ENCODE peak calls at places on chromosomes 16 and 17, in four cellular contexts. One of them, this sample, is unnamed.

GRCh38 chr17:1232331-1232730 is 37.9 kb upstream of the BHLHA9 start:
- DNase-seq in activated T-helper 9 cell treated with anti-CD3 and anti-CD28 coated beads, Interleukin-2, amount 50 U/mL, for 16 hours: no peak
- DNase-seq in nucleus accumbens: no peak
- DNase-seq in prostate gland: no peak
- DNase-seq in this sample: no peak

GRCh38 chr16:29809850-29810698 is 1.9 kb upstream of the PRRT2 start:
- DNase-seq in activated T-helper 9 cell treated with anti-CD3 and anti-CD28 coated beads, Interleukin-2, amount 50 U/mL, for 16 hours: no peak
- DNase-seq in nucleus accumbens: no peak
- DNase-seq in prostate gland: no peak
- DNase-seq in this sample: no peak

GRCh38 chr17:82350182-82351030 is 8.6 kb upstream of the TEX19 start:
- DNase-seq in activated T-helper 9 cell treated with anti-CD3 and anti-CD28 coated beads, Interleukin-2, amount 50 U/mL, for 16 hours: no peak
- DNase-seq in nucleus accumbens: no peak
- DNase-seq in prostate gland: no peak
- DNase-seq in this sample: no peak

GRCh38 chr17:20281860-20282259 is 185.5 kb downstream of the LGALS9B start:
- DNase-seq in activated T-helper 9 cell treated with anti-CD3 and anti-CD28 coated beads, Interleukin-2, amount 50 U/mL, for 16 hours: no peak
- DNase-seq in nucleus accumbens: no peak
- DNase-seq in prostate gland: no peak
- DNase-seq in this sample: no peak

GRCh38 chr16:89308391-89309333 is 91.2 kb downstream of the ZNF778 start:
- DNase-seq in activated T-helper 9 cell treated with anti-CD3 and anti-CD28 coated beads, Interleukin-2, amount 50 U/mL, for 16 hours: no peak
- DNase-seq in nucleus accumbens: no peak
- DNase-seq in prostate gland: no peak
- DNase-seq in this sample: no peak

GRCh38 chr16:20939599-20939998 is 39.0 kb downstream of the LYRM1 start:
- DNase-seq in activated T-helper 9 cell treated with anti-CD3 and anti-CD28 coated beads, Interleukin-2, amount 50 U/mL, for 16 hours: no peak
- DNase-seq in nucleus accumbens: no peak
- DNase-seq in prostate gland: no peak
- DNase-seq in this sample: no peak

GRCh38 chr16:11396241-11397048 is 51.2 kb downstream of the RMI2 start:
- DNase-seq in activated T-helper 9 cell treated with anti-CD3 and anti-CD28 coated beads, Interleukin-2, amount 50 U/mL, for 16 hours: peak
- DNase-seq in nucleus accumbens: peak
- DNase-seq in prostate gland: peak
- DNase-seq in this sample: peak

GRCh38 chr16:81190667-81191066 is 47.8 kb upstream of the BCO1 start:
- DNase-seq in activated T-helper 9 cell treated with anti-CD3 and anti-CD28 coated beads, Interleukin-2, amount 50 U/mL, for 16 hours: no peak
- DNase-seq in nucleus accumbens: no peak
- DNase-seq in prostate gland: no peak
- DNase-seq in this sample: peak

GRCh38 chr16:52976539-52977167 is 76.0 kb downstream of the CHD9NB start:
- DNase-seq in activated T-helper 9 cell treated with anti-CD3 and anti-CD28 coated beads, Interleukin-2, amount 50 U/mL, for 16 hours: no peak
- DNase-seq in nucleus accumbens: no peak
- DNase-seq in prostate gland: no peak
- DNase-seq in this sample: peak

GRCh38 chr17:7587420-7587786 is 2.5 kb downstream of the SOX15 start:
- DNase-seq in activated T-helper 9 cell treated with anti-CD3 and anti-CD28 coated beads, Interleukin-2, amount 50 U/mL, for 16 hours: no peak
- DNase-seq in nucleus accumbens: no peak
- DNase-seq in prostate gland: no peak
- DNase-seq in this sample: peak

GRCh38 chr16:85733839-85734170 is 17.1 kb downstream of the C16orf74 start:
- DNase-seq in activated T-helper 9 cell treated with anti-CD3 and anti-CD28 coated beads, Interleukin-2, amount 50 U/mL, for 16 hours: no peak
- DNase-seq in nucleus accumbens: no peak
- DNase-seq in prostate gland: no peak
- DNase-seq in this sample: no peak

GRCh38 chr16:82404586-82405315 is 222.0 kb upstream of the CDH13 start:
- DNase-seq in activated T-helper 9 cell treated with anti-CD3 and anti-CD28 coated beads, Interleukin-2, amount 50 U/mL, for 16 hours: no peak
- DNase-seq in nucleus accumbens: no peak
- DNase-seq in prostate gland: no peak
- DNase-seq in this sample: no peak

GRCh38 chr17:74282587-74283370 is 8.7 kb downstream of the DNAI2 start:
- DNase-seq in activated T-helper 9 cell treated with anti-CD3 and anti-CD28 coated beads, Interleukin-2, amount 50 U/mL, for 16 hours: peak
- DNase-seq in nucleus accumbens: no peak
- DNase-seq in prostate gland: no peak
- DNase-seq in this sample: peak

GRCh38 chr17:38326996-38327792 is 16.6 kb downstream of the GPR179 start:
- DNase-seq in activated T-helper 9 cell treated with anti-CD3 and anti-CD28 coated beads, Interleukin-2, amount 50 U/mL, for 16 hours: no peak
- DNase-seq in nucleus accumbens: no peak
- DNase-seq in prostate gland: no peak
- DNase-seq in this sample: no peak

GRCh38 chr17:59488805-59489204 is 76.6 kb upstream of the DHX40 start:
- DNase-seq in activated T-helper 9 cell treated with anti-CD3 and anti-CD28 coated beads, Interleukin-2, amount 50 U/mL, for 16 hours: no peak
- DNase-seq in nucleus accumbens: no peak
- DNase-seq in prostate gland: no peak
- DNase-seq in this sample: no peak

GRCh38 chr17:57676543-57676942 is 68.6 kb downstream of the CCDC182 start:
- DNase-seq in activated T-helper 9 cell treated with anti-CD3 and anti-CD28 coated beads, Interleukin-2, amount 50 U/mL, for 16 hours: no peak
- DNase-seq in nucleus accumbens: no peak
- DNase-seq in prostate gland: no peak
- DNase-seq in this sample: no peak

GRCh38 chr17:29892201-29892600 is 37.8 kb downstream of the SSH2 start:
- DNase-seq in activated T-helper 9 cell treated with anti-CD3 and anti-CD28 coated beads, Interleukin-2, amount 50 U/mL, for 16 hours: no peak
- DNase-seq in nucleus accumbens: no peak
- DNase-seq in prostate gland: no peak
- DNase-seq in this sample: no peak

GRCh38 chr17:2954898-2955445 is 108.4 kb downstream of the OR1D5 start:
- DNase-seq in activated T-helper 9 cell treated with anti-CD3 and anti-CD28 coated beads, Interleukin-2, amount 50 U/mL, for 16 hours: no peak
- DNase-seq in nucleus accumbens: no peak
- DNase-seq in prostate gland: no peak
- DNase-seq in this sample: peak

GRCh38 chr17:62017496-62017895 is 47.6 kb downstream of the MED13 start:
- DNase-seq in activated T-helper 9 cell treated with anti-CD3 and anti-CD28 coated beads, Interleukin-2, amount 50 U/mL, for 16 hours: no peak
- DNase-seq in nucleus accumbens: no peak
- DNase-seq in prostate gland: no peak
- DNase-seq in this sample: peak

GRCh38 chr16:62408760-62409159 is 372.5 kb upstream of the CDH8 start:
- DNase-seq in activated T-helper 9 cell treated with anti-CD3 and anti-CD28 coated beads, Interleukin-2, amount 50 U/mL, for 16 hours: no peak
- DNase-seq in nucleus accumbens: no peak
- DNase-seq in prostate gland: no peak
- DNase-seq in this sample: no peak

GRCh38 chr16:56265746-56266145 is 74.5 kb downstream of the GNAO1 start:
- DNase-seq in activated T-helper 9 cell treated with anti-CD3 and anti-CD28 coated beads, Interleukin-2, amount 50 U/mL, for 16 hours: no peak
- DNase-seq in nucleus accumbens: no peak
- DNase-seq in prostate gland: no peak
- DNase-seq in this sample: no peak

GRCh38 chr16:85514601-85515318 is 98.4 kb upstream of the GSE1 start:
- DNase-seq in activated T-helper 9 cell treated with anti-CD3 and anti-CD28 coated beads, Interleukin-2, amount 50 U/mL, for 16 hours: no peak
- DNase-seq in nucleus accumbens: no peak
- DNase-seq in prostate gland: peak
- DNase-seq in this sample: peak

GRCh38 chr17:9844153-9844552 is 18.4 kb downstream of the GLP2R start:
- DNase-seq in activated T-helper 9 cell treated with anti-CD3 and anti-CD28 coated beads, Interleukin-2, amount 50 U/mL, for 16 hours: no peak
- DNase-seq in nucleus accumbens: no peak
- DNase-seq in prostate gland: no peak
- DNase-seq in this sample: no peak

GRCh38 chr17:63035271-63035670 is 69.2 kb downstream of the TANC2 start:
- DNase-seq in activated T-helper 9 cell treated with anti-CD3 and anti-CD28 coated beads, Interleukin-2, amount 50 U/mL, for 16 hours: no peak
- DNase-seq in nucleus accumbens: no peak
- DNase-seq in prostate gland: no peak
- DNase-seq in this sample: peak

GRCh38 chr17:51260960-51261958 is 913 bp downstream of the UTP18 start:
- DNase-seq in activated T-helper 9 cell treated with anti-CD3 and anti-CD28 coated beads, Interleukin-2, amount 50 U/mL, for 16 hours: peak
- DNase-seq in nucleus accumbens: peak
- DNase-seq in prostate gland: peak
- DNase-seq in this sample: peak

GRCh38 chr17:18318771-18319450 is 3.8 kb downstream of the SMCR8 start:
- DNase-seq in activated T-helper 9 cell treated with anti-CD3 and anti-CD28 coated beads, Interleukin-2, amount 50 U/mL, for 16 hours: no peak
- DNase-seq in nucleus accumbens: no peak
- DNase-seq in prostate gland: no peak
- DNase-seq in this sample: no peak

GRCh38 chr16:23711785-23712184 is 1.2 kb downstream of the ERN2 start:
- DNase-seq in activated T-helper 9 cell treated with anti-CD3 and anti-CD28 coated beads, Interleukin-2, amount 50 U/mL, for 16 hours: no peak
- DNase-seq in nucleus accumbens: no peak
- DNase-seq in prostate gland: no peak
- DNase-seq in this sample: no peak

GRCh38 chr16:76768948-76769347 is 422.0 kb upstream of the MON1B start:
- DNase-seq in activated T-helper 9 cell treated with anti-CD3 and anti-CD28 coated beads, Interleukin-2, amount 50 U/mL, for 16 hours: no peak
- DNase-seq in nucleus accumbens: no peak
- DNase-seq in prostate gland: no peak
- DNase-seq in this sample: no peak

GRCh38 chr17:39787038-39787437 is 49.3 kb downstream of the GRB7 start:
- DNase-seq in activated T-helper 9 cell treated with anti-CD3 and anti-CD28 coated beads, Interleukin-2, amount 50 U/mL, for 16 hours: no peak
- DNase-seq in nucleus accumbens: no peak
- DNase-seq in prostate gland: peak
- DNase-seq in this sample: no peak

GRCh38 chr16:56234737-56235136 is 43.4 kb downstream of the GNAO1 start:
- DNase-seq in activated T-helper 9 cell treated with anti-CD3 and anti-CD28 coated beads, Interleukin-2, amount 50 U/mL, for 16 hours: no peak
- DNase-seq in nucleus accumbens: no peak
- DNase-seq in prostate gland: no peak
- DNase-seq in this sample: no peak

GRCh38 chr17:44293509-44294226 is 14.7 kb upstream of the RUNDC3A start:
- DNase-seq in activated T-helper 9 cell treated with anti-CD3 and anti-CD28 coated beads, Interleukin-2, amount 50 U/mL, for 16 hours: no peak
- DNase-seq in nucleus accumbens: no peak
- DNase-seq in prostate gland: no peak
- DNase-seq in this sample: no peak

GRCh38 chr16:65413861-65414260 is 292.0 kb upstream of the CDH11 start:
- DNase-seq in activated T-helper 9 cell treated with anti-CD3 and anti-CD28 coated beads, Interleukin-2, amount 50 U/mL, for 16 hours: no peak
- DNase-seq in nucleus accumbens: no peak
- DNase-seq in prostate gland: no peak
- DNase-seq in this sample: no peak

GRCh38 chr17:45286286-45286685 is 24.4 kb upstream of the SPATA32 start:
- DNase-seq in activated T-helper 9 cell treated with anti-CD3 and anti-CD28 coated beads, Interleukin-2, amount 50 U/mL, for 16 hours: no peak
- DNase-seq in nucleus accumbens: no peak
- DNase-seq in prostate gland: no peak
- DNase-seq in this sample: no peak

GRCh38 chr17:15649861-15650391 is 30.4 kb upstream of the FBXW10B start:
- DNase-seq in activated T-helper 9 cell treated with anti-CD3 and anti-CD28 coated beads, Interleukin-2, amount 50 U/mL, for 16 hours: no peak
- DNase-seq in nucleus accumbens: no peak
- DNase-seq in prostate gland: no peak
- DNase-seq in this sample: no peak

This sample was measured in NCI-H226.